ENCODE peak calls at places on chromosomes 5 and 9, in four cellular contexts. One of them, this sample, is unnamed.

GRCh38 chr9:124894741-124895170 is 32.8 kb downstream of the ARPC5L start:
- DNase-seq in brain microvascular endothelial cell: peak
- DNase-seq in ovary: no peak
- DNase-seq in Peyer's patch: no peak
- DNase-seq in this sample: no peak

GRCh38 chr9:111000202-111000601 is 38.1 kb downstream of the LPAR1 start:
- DNase-seq in brain microvascular endothelial cell: no peak
- DNase-seq in ovary: no peak
- DNase-seq in Peyer's patch: no peak
- DNase-seq in this sample: no peak

GRCh38 chr5:155794801-155795200 is 532.2 kb upstream of the SGCD start:
- DNase-seq in brain microvascular endothelial cell: no peak
- DNase-seq in ovary: no peak
- DNase-seq in Peyer's patch: no peak
- DNase-seq in this sample: no peak

GRCh38 chr9:105195259-105195658 is 49.2 kb upstream of the SLC44A1 start:
- DNase-seq in brain microvascular endothelial cell: no peak
- DNase-seq in ovary: no peak
- DNase-seq in Peyer's patch: no peak
- DNase-seq in this sample: no peak

GRCh38 chr5:59584858-59585846 is 308.4 kb downstream of the PDE4D start:
- DNase-seq in brain microvascular endothelial cell: no peak
- DNase-seq in ovary: no peak
- DNase-seq in Peyer's patch: no peak
- DNase-seq in this sample: no peak

GRCh38 chr5:134174841-134175839 is 1.6 kb downstream of the SKP1 start:
- DNase-seq in brain microvascular endothelial cell: peak
- DNase-seq in ovary: no peak
- DNase-seq in Peyer's patch: no peak
- DNase-seq in this sample: no peak

GRCh38 chr9:95124582-95125359 is 192.7 kb downstream of the FANCC start:
- DNase-seq in brain microvascular endothelial cell: no peak
- DNase-seq in ovary: no peak
- DNase-seq in Peyer's patch: no peak
- DNase-seq in this sample: no peak

GRCh38 chr9:113221800-113222481 is 597 bp downstream of the SLC31A1 start:
- DNase-seq in brain microvascular endothelial cell: peak
- DNase-seq in ovary: no peak
- DNase-seq in Peyer's patch: no peak
- DNase-seq in this sample: no peak

GRCh38 chr9:15370496-15371464 is 51.9 kb upstream of the SNAPC3 start:
- DNase-seq in brain microvascular endothelial cell: no peak
- DNase-seq in ovary: peak
- DNase-seq in Peyer's patch: no peak
- DNase-seq in this sample: no peak

GRCh38 chr5:82358454-82358853 is 80.3 kb upstream of the RPS23 start:
- DNase-seq in brain microvascular endothelial cell: no peak
- DNase-seq in ovary: no peak
- DNase-seq in Peyer's patch: no peak
- DNase-seq in this sample: no peak

GRCh38 chr9:136862849-136863622 is 3.1 kb downstream of the EDF1 start:
- DNase-seq in brain microvascular endothelial cell: no peak
- DNase-seq in ovary: peak
- DNase-seq in Peyer's patch: no peak
- DNase-seq in this sample: no peak

GRCh38 chr9:33137271-33137670 is 29.9 kb downstream of the B4GALT1 start:
- DNase-seq in brain microvascular endothelial cell: no peak
- DNase-seq in ovary: no peak
- DNase-seq in Peyer's patch: no peak
- DNase-seq in this sample: no peak

GRCh38 chr5:28369418-28369817 is 1331.0 kb upstream of the CDH9 start:
- DNase-seq in brain microvascular endothelial cell: peak
- DNase-seq in ovary: no peak
- DNase-seq in Peyer's patch: no peak
- DNase-seq in this sample: no peak

GRCh38 chr5:145943674-145944121 is 7.3 kb downstream of the SH3RF2 start:
- DNase-seq in brain microvascular endothelial cell: no peak
- DNase-seq in ovary: no peak
- DNase-seq in Peyer's patch: no peak
- DNase-seq in this sample: no peak

GRCh38 chr5:138911441-138911840 is 36.3 kb upstream of the LRRTM2 start:
- DNase-seq in brain microvascular endothelial cell: peak
- DNase-seq in ovary: no peak
- DNase-seq in Peyer's patch: no peak
- DNase-seq in this sample: no peak

GRCh38 chr5:138177936-138178515 is 404 bp downstream of the BRD8 start:
- DNase-seq in brain microvascular endothelial cell: peak
- DNase-seq in ovary: no peak
- DNase-seq in Peyer's patch: peak
- DNase-seq in this sample: no peak

GRCh38 chr5:169050146-169050571 is 250.8 kb downstream of the SLIT3 start:
- DNase-seq in brain microvascular endothelial cell: no peak
- DNase-seq in ovary: no peak
- DNase-seq in Peyer's patch: no peak
- DNase-seq in this sample: no peak

GRCh38 chr9:108469654-108470053 is 386.1 kb downstream of the ACTL7B start:
- DNase-seq in brain microvascular endothelial cell: peak
- DNase-seq in ovary: no peak
- DNase-seq in Peyer's patch: no peak
- DNase-seq in this sample: no peak

GRCh38 chr5:107424461-107424860 is 246.3 kb downstream of the EFNA5 start:
- DNase-seq in brain microvascular endothelial cell: no peak
- DNase-seq in ovary: no peak
- DNase-seq in Peyer's patch: no peak
- DNase-seq in this sample: no peak

GRCh38 chr9:132006657-132007370 is 72.9 kb downstream of the MED27 start:
- DNase-seq in brain microvascular endothelial cell: no peak
- DNase-seq in ovary: no peak
- DNase-seq in Peyer's patch: no peak
- DNase-seq in this sample: no peak

DNA sequence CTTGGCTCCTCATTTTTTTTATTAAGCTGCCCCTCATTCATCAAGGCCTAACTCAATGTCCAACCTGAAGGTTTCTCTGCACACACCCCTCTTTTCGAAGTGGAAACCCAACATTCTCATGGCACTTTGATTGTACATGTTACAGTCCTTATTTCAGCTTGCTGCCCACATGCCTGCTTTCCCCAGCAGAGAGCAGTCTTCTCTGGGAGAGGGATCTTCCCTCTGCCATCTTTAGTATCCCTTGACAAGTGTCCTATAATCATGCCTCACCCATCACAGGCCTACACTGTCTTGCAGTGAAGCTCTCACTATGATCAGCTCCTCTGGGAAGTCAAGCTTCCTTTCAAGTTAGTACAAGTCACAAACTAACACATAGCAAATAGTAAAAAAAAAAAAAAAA is 175.1 kb downstream of the ACER2 start:
- DNase-seq in brain microvascular endothelial cell: no peak
- DNase-seq in ovary: no peak
- DNase-seq in Peyer's patch: no peak
- DNase-seq in this sample: no peak
- TF ChIP-seq CTCF in brain microvascular endothelial cell: no peak
- TF ChIP-seq CTCF in ovary: no peak
- TF ChIP-seq CTCF in Peyer's patch: no peak
- TF ChIP-seq CTCF in this sample: no peak

GRCh38 chr5:61677220-61677619 is 345.2 kb downstream of the ZSWIM6 start:
- DNase-seq in brain microvascular endothelial cell: no peak
- DNase-seq in ovary: no peak
- DNase-seq in Peyer's patch: no peak
- DNase-seq in this sample: no peak

GRCh38 chr5:61673007-61673735 is 341.1 kb downstream of the ZSWIM6 start:
- DNase-seq in brain microvascular endothelial cell: peak
- DNase-seq in ovary: no peak
- DNase-seq in Peyer's patch: peak
- DNase-seq in this sample: no peak

GRCh38 chr5:61674403-61674802 is 342.3 kb downstream of the ZSWIM6 start:
- DNase-seq in brain microvascular endothelial cell: no peak
- DNase-seq in ovary: no peak
- DNase-seq in Peyer's patch: peak
- DNase-seq in this sample: no peak

GRCh38 chr5:61678966-61679365 is 346.9 kb downstream of the ZSWIM6 start:
- DNase-seq in brain microvascular endothelial cell: no peak
- DNase-seq in ovary: no peak
- DNase-seq in Peyer's patch: no peak
- DNase-seq in this sample: no peak

DNA sequence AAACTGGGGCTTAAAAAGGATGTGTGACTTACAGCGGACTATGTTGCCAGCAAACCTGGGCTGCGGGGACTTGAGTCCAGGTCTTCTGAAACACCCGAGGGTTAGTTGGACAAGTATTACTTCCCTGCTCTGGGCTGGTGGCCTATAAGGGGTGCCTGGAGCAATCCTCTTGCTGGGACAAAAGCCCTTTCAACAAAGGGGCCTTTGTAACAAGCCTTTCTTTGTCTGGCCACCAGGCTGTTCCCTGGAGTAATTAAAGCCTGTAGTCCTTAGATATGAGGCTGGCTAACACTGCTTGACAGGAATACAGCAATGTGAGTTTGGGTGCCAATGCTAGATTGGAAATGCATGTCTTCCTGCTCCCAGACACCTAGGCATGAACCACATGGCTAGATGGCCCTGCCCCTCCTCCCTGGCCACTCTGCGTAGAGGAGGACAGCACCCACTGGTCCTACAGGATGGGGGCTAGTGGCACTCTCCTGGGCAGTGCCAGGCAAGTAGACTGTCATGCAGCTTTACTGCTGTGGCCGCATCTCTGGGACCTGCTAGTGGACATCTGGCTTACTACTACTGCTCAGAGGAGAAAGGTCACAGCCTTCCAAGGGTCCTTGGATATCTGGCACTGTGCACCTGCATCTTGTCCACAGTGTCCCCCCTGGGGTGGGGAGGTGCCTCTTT is 343.1 kb downstream of the ZSWIM6 start:
- DNase-seq in brain microvascular endothelial cell: no peak
- DNase-seq in ovary: no peak
- DNase-seq in Peyer's patch: no peak
- DNase-seq in this sample: no peak
- TF ChIP-seq CTCF in brain microvascular endothelial cell: peak
- TF ChIP-seq CTCF in ovary: no peak
- TF ChIP-seq CTCF in Peyer's patch: no peak
- TF ChIP-seq CTCF in this sample: peak

DNA sequence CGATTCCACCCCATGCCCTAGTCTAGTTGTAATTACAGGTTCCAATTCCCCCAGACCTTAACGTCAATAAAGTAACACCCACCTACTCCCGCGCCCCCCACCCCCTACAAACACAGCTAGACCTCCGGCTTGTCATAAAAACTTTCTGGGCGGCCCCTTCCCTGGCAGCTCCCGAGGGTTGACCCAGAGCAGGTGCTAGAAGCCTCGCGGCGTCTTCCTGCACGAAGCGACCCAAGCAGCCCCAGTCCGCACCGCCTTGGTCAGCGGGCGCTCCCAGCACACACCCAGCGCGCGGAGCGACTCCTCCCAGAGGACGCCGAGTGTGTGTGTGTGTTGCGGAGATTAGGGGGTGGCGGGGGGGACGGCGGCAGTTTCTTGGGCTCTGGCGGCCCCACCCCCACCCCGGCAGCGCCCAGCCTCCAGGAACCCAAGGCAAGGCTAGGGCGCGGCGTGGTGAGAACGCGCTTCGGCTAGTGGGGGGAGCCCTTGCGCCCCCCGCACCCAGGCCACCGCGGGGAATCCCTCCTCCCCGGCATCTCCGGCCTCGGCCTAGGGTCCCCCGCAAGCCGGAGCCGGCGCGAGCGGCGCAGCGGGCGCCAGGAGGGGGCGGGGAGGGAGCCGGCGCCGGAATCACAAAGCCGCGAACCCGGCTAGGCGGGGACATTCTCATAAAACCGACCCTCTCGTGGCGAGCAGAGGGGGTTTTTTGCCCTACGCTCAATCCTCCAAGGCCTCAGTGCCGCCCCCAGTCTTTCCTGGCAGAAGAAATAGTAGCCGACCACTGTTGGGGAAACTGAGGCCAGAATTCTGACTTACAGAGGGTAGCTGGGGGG is 2.2 kb downstream of the PCDH1 start:
- DNase-seq in brain microvascular endothelial cell: no peak
- DNase-seq in ovary: no peak
- DNase-seq in Peyer's patch: peak
- DNase-seq in this sample: peak
- TF ChIP-seq CTCF in brain microvascular endothelial cell: no peak
- TF ChIP-seq CTCF in ovary: no peak
- TF ChIP-seq CTCF in Peyer's patch: no peak
- TF ChIP-seq CTCF in this sample: no peak

GRCh38 chr5:43520615-43521014 is 5.7 kb upstream of the C5orf34 start:
- DNase-seq in brain microvascular endothelial cell: no peak
- DNase-seq in ovary: no peak
- DNase-seq in Peyer's patch: no peak
- DNase-seq in this sample: no peak

GRCh38 chr5:43514471-43514815 is 505 bp downstream of the C5orf34 start:
- DNase-seq in brain microvascular endothelial cell: peak
- DNase-seq in ovary: no peak
- DNase-seq in Peyer's patch: no peak
- DNase-seq in this sample: no peak

GRCh38 chr5:43515678-43516048 is 715 bp upstream of the C5orf34 start:
- DNase-seq in brain microvascular endothelial cell: no peak
- DNase-seq in ovary: no peak
- DNase-seq in Peyer's patch: no peak
- DNase-seq in this sample: no peak

GRCh38 chr5:43514816-43515677 is at the start of gene C5orf34:
- DNase-seq in brain microvascular endothelial cell: peak
- DNase-seq in ovary: peak
- DNase-seq in Peyer's patch: peak
- DNase-seq in this sample: peak
- TF ChIP-seq CTCF in brain microvascular endothelial cell: no peak
- TF ChIP-seq CTCF in ovary: no peak
- TF ChIP-seq CTCF in Peyer's patch: no peak
- TF ChIP-seq CTCF in this sample: no peak